ENCODE peak calls at places on chromosomes 16 and 17, in four cellular contexts. V is lung, D is mesendoderm, L is HCT116. I is an unnamed sample. For H3K36me3, the result is how much of the 10 kb centered on the place peaks cover.

GRCh38 chr17:35761601-35762000 is 914 bp downstream of the C17orf50 start:
- DNase-seq in V (no peak), D (no peak), L (no peak), I (no peak)

GRCh38 chr17:78556812-78557211 is 20.4 kb downstream of the DNAH17 start:
- DNase-seq in V (no peak), D (no peak), L (no peak), I (no peak)

GRCh38 chr16:75309899-75310430 is 58.5 kb upstream of the BCAR1 start:
- DNase-seq in V (no peak), D (no peak), L (no peak), I (no peak)

GRCh38 chr16:87464691-87465300 is 28.0 kb downstream of the ZCCHC14 start:
- DNase-seq in V (peak), D (no peak), L (no peak), I (peak)

GRCh38 chr16:57757326-57757786 is 21.8 kb downstream of the KATNB1 start:
- DNase-seq in V (peak), D (peak), L (no peak), I (peak)

GRCh38 chr16:62963846-62964245 is 927.6 kb upstream of the CDH8 start:
- DNase-seq in V (no peak), D (no peak), L (no peak), I (no peak)

GRCh38 chr17:63700528-63701441 is 860 bp upstream of the LIMD2 start:
- DNase-seq in V (no peak), D (peak), L (no peak), I (no peak)

GRCh38 chr17:38883592-38884526 is 14.0 kb downstream of the LASP1 start:
- DNase-seq in V (no peak), D (peak), L (no peak), I (no peak)

GRCh38 chr16:81720973-81721907 is 57.9 kb upstream of the PLCG2 start:
- DNase-seq in V (no peak), D (no peak), L (no peak), I (no peak)

GRCh38 chr16:59543641-59544040 is 809.5 kb upstream of the GOT2 start:
- DNase-seq in V (no peak), D (no peak), L (no peak), I (no peak)

GRCh38 chr16:28326881-28327610 is 34.7 kb downstream of the SBK1 start:
- DNase-seq in V (peak), D (peak), L (peak), I (no peak)

GRCh38 chr16:84071151-84071550 is 28.6 kb upstream of the SLC38A8 start:
- DNase-seq in V (no peak), D (no peak), L (no peak), I (no peak)
- H3K36me3 ChIP-seq in V (half or more), D (under half), L (half or more), I (half or more)

GRCh38 chr17:6588165-6588564 is 31.8 kb upstream of the PITPNM3 start:
- DNase-seq in V (no peak), D (no peak), L (no peak), I (no peak)

GRCh38 chr17:6580628-6581027 is 24.3 kb upstream of the PITPNM3 start:
- DNase-seq in V (no peak), D (no peak), L (no peak), I (no peak)

GRCh38 chr17:6578491-6578890 is 22.1 kb upstream of the PITPNM3 start:
- DNase-seq in V (no peak), D (peak), L (no peak), I (peak)

GRCh38 chr17:6587310-6587709 is 31.0 kb upstream of the PITPNM3 start:
- DNase-seq in V (no peak), D (no peak), L (no peak), I (no peak)

GRCh38 chr17:6583411-6583810 is 27.1 kb upstream of the PITPNM3 start:
- DNase-seq in V (no peak), D (no peak), L (no peak), I (no peak)
- H3K36me3 ChIP-seq in V (under half), D (under half), L (under half), I (half or more)

DNA sequence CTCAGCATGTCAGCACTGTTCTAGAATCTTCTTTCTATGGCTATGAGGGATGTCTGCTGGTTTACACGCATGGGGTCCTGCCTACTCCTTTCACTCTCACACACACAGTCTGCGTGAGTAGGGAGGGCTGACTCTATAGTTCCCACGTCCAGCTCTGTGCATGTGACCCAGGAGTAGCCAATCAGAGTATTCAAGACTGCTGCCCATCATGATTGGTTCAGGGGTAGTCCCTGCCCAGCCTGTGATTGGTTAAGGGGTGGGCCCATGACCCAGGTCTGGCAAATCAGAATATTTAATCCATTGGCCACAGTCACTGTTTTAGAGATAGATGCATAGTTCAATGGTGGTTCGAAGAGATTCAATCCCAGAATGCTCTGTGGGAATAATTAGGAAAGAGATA is 151.3 kb upstream of the IRX3 start:
- DNase-seq in V (no peak), D (no peak), L (no peak), I (no peak)
- H3K36me3 ChIP-seq in V (under half), D (under half), L (under half), I (under half)

DNA sequence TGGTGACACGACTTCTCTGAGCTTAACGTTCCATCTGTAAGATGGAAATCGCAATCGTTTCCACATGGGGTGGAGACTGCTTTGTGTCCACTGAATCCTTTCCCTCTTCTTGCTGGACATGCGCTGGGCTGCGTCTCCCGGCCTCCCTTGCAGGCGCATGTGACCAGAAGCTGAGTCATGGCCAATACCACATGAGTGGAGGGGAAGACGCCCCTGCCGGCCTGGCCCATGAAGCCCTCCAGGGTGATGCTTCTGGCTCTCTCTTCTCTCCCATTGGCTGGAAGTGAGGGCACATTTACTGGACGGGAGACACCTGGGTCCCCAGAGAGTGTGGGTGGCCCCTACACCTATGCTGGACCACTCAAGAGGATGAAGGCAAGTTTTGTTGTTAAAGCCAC is 71.1 kb downstream of the DYNLRB2 start:
- DNase-seq in V (no peak), D (no peak), L (no peak), I (no peak)
- H3K36me3 ChIP-seq in V (under half), D (under half), L (under half), I (under half)

GRCh38 chr17:1471490-1471889 is 15.5 kb upstream of the CRK start:
- DNase-seq in V (no peak), D (no peak), L (no peak), I (no peak)

GRCh38 chr17:1473841-1474240 is 17.8 kb upstream of the CRK start:
- DNase-seq in V (no peak), D (no peak), L (no peak), I (no peak)

GRCh38 chr17:1470774-1471462 is 14.9 kb upstream of the CRK start:
- DNase-seq in V (no peak), D (no peak), L (no peak), I (no peak)

GRCh38 chr17:1473170-1473569 is 17.1 kb upstream of the CRK start:
- DNase-seq in V (no peak), D (no peak), L (no peak), I (no peak)

DNA sequence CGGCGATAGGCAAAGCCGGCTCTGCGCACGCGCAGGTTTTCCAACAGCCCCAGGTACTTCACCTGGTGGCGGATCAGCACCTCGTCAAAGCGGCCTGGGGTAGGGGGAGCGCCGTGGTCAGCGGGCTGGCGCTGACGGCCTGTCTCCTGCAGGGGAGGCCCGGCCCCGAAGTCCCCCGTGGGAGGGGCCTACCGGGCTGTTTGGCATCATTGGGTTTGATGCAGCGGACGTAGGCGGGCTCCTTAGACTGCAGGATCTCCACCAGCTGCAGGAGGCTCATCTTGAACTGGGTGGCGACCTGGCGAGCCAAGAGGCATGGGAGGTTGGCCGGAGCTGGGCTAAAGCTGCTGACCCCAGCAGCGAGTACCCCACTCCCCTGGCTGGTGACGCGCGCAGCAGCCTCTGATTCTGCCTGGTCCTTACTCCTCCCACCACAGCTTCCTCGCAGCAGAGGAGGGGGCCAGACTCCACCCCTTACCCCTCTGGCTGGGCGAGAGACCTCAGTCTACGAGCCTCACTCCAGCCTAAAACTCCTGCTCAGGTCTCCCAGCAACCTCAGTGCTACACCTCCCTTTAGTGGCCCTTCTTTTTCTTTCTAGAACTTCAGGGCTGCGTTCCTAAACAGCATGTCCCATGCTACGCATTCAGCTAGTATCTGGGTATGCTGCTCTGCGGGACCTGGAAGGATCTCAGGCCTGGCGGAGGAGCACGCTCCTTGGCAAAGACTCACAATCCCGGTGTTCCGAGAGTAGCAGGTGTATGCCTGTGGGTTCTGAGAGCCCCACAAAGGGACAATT is 16.1 kb upstream of the CRK start:
- DNase-seq in V (no peak), D (no peak), L (no peak), I (no peak)
- H3K36me3 ChIP-seq in V (half or more), D (under half), L (under half), I (half or more)

DNA sequence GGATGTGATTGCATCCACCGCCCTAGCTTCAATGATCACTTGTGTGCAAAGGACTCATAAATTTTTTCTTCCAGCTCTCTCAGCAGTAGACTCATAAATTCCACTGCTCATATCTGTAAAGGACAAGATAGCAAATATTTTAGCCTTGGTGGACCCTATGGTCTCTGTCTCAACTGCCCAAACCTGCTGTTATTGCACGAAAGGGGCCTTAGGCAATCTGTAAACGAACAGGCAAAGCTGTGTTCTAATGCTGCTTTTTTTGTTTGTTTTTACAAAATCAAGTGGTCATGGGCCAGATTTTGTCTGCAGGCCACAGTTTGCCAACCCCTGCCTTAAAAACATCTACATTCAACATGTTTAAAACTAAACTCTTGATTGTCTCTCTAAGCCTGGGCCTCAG is 34.1 kb downstream of the FAM20A start:
- DNase-seq in V (no peak), D (no peak), L (no peak), I (no peak)
- H3K36me3 ChIP-seq in V (under half), D (under half), L (under half), I (under half)

DNA sequence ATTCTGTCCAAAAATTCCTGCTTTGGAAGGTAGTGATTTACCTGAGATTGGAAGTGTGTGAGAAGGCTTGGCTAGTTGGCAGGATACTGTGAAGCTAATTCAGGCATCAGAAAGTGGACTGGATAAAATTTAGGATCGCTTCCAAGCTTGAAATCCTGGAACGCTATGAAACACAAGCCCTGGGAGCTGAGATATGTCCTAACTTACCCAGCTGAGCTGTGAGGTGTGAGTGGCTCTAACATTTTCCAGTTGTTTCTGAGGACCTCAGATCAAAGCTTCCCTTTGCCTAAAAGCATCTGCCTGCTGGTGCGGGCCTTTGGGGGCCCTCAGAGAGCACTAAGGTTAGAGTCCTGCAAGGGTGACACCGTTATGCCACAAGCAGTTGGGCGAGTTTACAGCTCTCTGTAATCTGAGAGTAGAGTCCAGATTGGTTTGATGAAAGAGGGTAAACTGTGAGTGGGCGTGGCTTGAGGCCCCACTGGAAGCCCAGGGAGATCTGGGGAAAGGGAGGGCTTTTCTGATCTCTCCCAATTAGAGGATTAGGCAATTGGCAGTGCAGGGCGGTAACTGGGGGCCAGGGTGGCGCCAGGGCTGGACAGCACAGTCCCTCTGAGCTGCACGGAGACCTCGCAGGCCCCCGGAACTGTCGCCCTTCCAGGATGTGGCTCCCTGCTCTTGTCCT is 72.8 kb downstream of the CES1 start:
- DNase-seq in V (peak), D (peak), L (no peak), I (no peak)
- H3K36me3 ChIP-seq in V (under half), D (under half), L (under half), I (under half)

I was measured in esophagus muscularis mucosa.